ENCODE peak calls at places on chromosomes 12 and 14, in six cellular contexts. T is uterus; R is activated T-helper 1 cell treated with anti-CD3 and anti-CD28 coated beads, Interleukin-2, amount 50 U/mL, for 16 hours; C is stimulated activated CD8-positive, alpha-beta memory T cell treated with anti-CD3 and anti-CD28 coated beads, Interleukin-4, amount 100 ng/mL, for 4 hours; A is SHP77 treated with DMSO at 0.1 percent for 48 hours; O is sigmoid colon. J is an unnamed sample.
A peak's percentile ranks its signal among the peaks of the same experiment; 100 is the strongest.

GRCh38 chr12:48199784-48200198 is 3.3 kb downstream of the OR10AD1 start:
- DNase-seq in A (no peak), R (no peak), O (no peak), T (peak; percentile 30), C (no peak), J (no peak)

GRCh38 chr12:64522807-64523206 is 70.9 kb downstream of the TBK1 start:
- DNase-seq in A (no peak), T (no peak), O (no peak), R (no peak), C (no peak), J (no peak)

GRCh38 chr12:131327521-131328488 is 374.1 kb downstream of the ADGRD1 start:
- DNase-seq in A (no peak), R (no peak), T (no peak), C (no peak), O (no peak), J (no peak)

GRCh38 chr12:106138646-106139421 is at the start of gene NUAK1:
- DNase-seq in C (no peak), O (peak; percentile 75), A (no peak), R (no peak), T (peak; percentile 70), J (peak; percentile 91)

GRCh38 chr12:74401035-74401434 is 136.6 kb upstream of the ATXN7L3B start:
- DNase-seq in O (no peak), C (no peak), A (no peak), T (no peak), R (no peak), J (no peak)

GRCh38 chr12:71135077-71135811 is 22.6 kb downstream of the TSPAN8 start:
- DNase-seq in T (no peak), R (no peak), A (no peak), O (no peak), C (no peak), J (no peak)

GRCh38 chr12:121252712-121253345 is 42.9 kb downstream of the P2RX4 start:
- DNase-seq in A (no peak), R (no peak), O (no peak), C (no peak), T (no peak), J (no peak)

GRCh38 chr14:77682158-77682553 is 25.7 kb downstream of the ALKBH1 start:
- DNase-seq in A (no peak), O (no peak), C (no peak), T (no peak), R (no peak), J (no peak)

GRCh38 chr14:65533736-65534404 is 121.3 kb downstream of the FUT8 start:
- DNase-seq in A (no peak), O (no peak), C (no peak), T (no peak), R (no peak), J (no peak)

GRCh38 chr12:51087818-51088217 is 4.4 kb upstream of the CSRNP2 start:
- DNase-seq in C (no peak), A (no peak), T (no peak), O (no peak), R (no peak), J (no peak)

GRCh38 chr12:7146906-7147305 is 16.7 kb downstream of the CLSTN3 start:
- DNase-seq in C (no peak), T (no peak), A (no peak), O (peak; percentile 40), R (no peak), J (no peak)

GRCh38 chr14:95531473-95531872 is 3.4 kb upstream of the GLRX5 start:
- DNase-seq in R (no peak), C (no peak), O (no peak), T (no peak), A (no peak), J (no peak)

GRCh38 chr14:38616959-38617358 is 361.1 kb upstream of the CLEC14A start:
- DNase-seq in O (no peak), R (no peak), T (no peak), C (no peak), A (peak; percentile 13), J (no peak)

GRCh38 chr12:115998119-115998633 is 279.3 kb downstream of the MED13L start:
- DNase-seq in R (no peak), C (no peak), T (no peak), A (no peak), O (no peak), J (no peak)

GRCh38 chr14:92382677-92383076 is 59.7 kb downstream of the SLC24A4 start:
- DNase-seq in R (no peak), C (no peak), T (no peak), O (no peak), A (no peak), J (no peak)

GRCh38 chr14:99179506-99179905 is 92.5 kb downstream of the BCL11B start:
- DNase-seq in C (no peak), T (no peak), A (no peak), O (peak; percentile 29), R (no peak), J (no peak)

GRCh38 chr12:120422892-120423456 is 14.9 kb upstream of the COX6A1 start:
- DNase-seq in O (no peak), A (no peak), T (no peak), C (no peak), R (no peak), J (no peak)

GRCh38 chr14:72679106-72679505 is 214.8 kb downstream of the DPF3 start:
- DNase-seq in O (no peak), C (no peak), R (no peak), T (no peak), A (no peak), J (no peak)

GRCh38 chr14:59360923-59361794 is 104.0 kb downstream of the GPR135 start:
- DNase-seq in O (peak; percentile 84), C (no peak), T (peak; percentile 61), A (peak; percentile 60), R (no peak), J (peak; percentile 89)

GRCh38 chr14:23324993-23325392 is 3.7 kb downstream of the PABPN1 start:
- DNase-seq in O (no peak), R (no peak), T (no peak), A (no peak), C (no peak), J (no peak)

GRCh38 chr12:18345021-18345735 is 83.9 kb downstream of the PIK3C2G start:
- DNase-seq in A (no peak), R (no peak), T (no peak), C (no peak), O (no peak), J (no peak)

GRCh38 chr12:74980510-74980909 is 229.1 kb downstream of the KCNC2 start:
- DNase-seq in R (no peak), C (no peak), T (no peak), A (no peak), O (no peak), J (no peak)

GRCh38 chr14:69558774-69559173 is 15.9 kb downstream of the CCDC177 start:
- DNase-seq in T (no peak), A (no peak), O (no peak), R (no peak), C (no peak), J (no peak)

GRCh38 chr12:127063339-127064090 is 1203.5 kb upstream of the TMEM132C start:
- DNase-seq in C (no peak), O (no peak), R (no peak), A (peak; percentile 9), T (no peak), J (no peak)

GRCh38 chr12:131430158-131430772 is 280.6 kb upstream of the SFSWAP start:
- DNase-seq in R (no peak), T (no peak), O (peak; percentile 20), C (no peak), A (no peak), J (no peak)

GRCh38 chr14:105858676-105859025 is 332.3 kb downstream of the TMEM121 start:
- DNase-seq in C (no peak), T (peak; percentile 10), R (no peak), A (no peak), O (no peak), J (no peak)

GRCh38 chr12:84508325-84508861 is 404.2 kb downstream of the SLC6A15 start:
- DNase-seq in R (no peak), O (peak; percentile 71), A (peak; percentile 68), C (no peak), T (peak; percentile 37), J (no peak)

GRCh38 chr12:117412465-117413190 is 51.2 kb upstream of the NOS1 start:
- DNase-seq in C (no peak), R (no peak), O (no peak), A (no peak), T (no peak), J (peak; percentile 63)

GRCh38 chr12:38589310-38589632 is 272.7 kb downstream of the ALG10B start:
- DNase-seq in C (no peak), O (no peak), R (no peak), T (no peak), A (no peak), J (no peak)

GRCh38 chr14:99156026-99156425 is 116.0 kb downstream of the BCL11B start:
- DNase-seq in O (peak; percentile 28), T (no peak), C (no peak), R (no peak), A (no peak), J (no peak)

GRCh38 chr12:32135967-32136366 is 29.3 kb downstream of the BICD1 start:
- DNase-seq in O (no peak), R (no peak), T (no peak), A (no peak), C (no peak), J (no peak)

GRCh38 chr14:55832122-55832911 is 252.3 kb downstream of the KTN1 start:
- DNase-seq in O (no peak), A (no peak), T (no peak), R (no peak), C (no peak), J (no peak)

GRCh38 chr12:1630081-1630826 is 1.2 kb downstream of the WNT5B start:
- DNase-seq in R (no peak), O (peak; percentile 82), T (peak; percentile 31), C (no peak), A (no peak), J (peak; percentile 52)

GRCh38 chr14:31229009-31229408 is 21.4 kb upstream of the HECTD1 start:
- DNase-seq in O (no peak), C (no peak), A (no peak), R (no peak), T (no peak), J (no peak)

GRCh38 chr12:96338852-96339478 is 61.3 kb downstream of the CDK17 start:
- DNase-seq in R (no peak), C (no peak), A (no peak), O (no peak), T (no peak), J (no peak)

GRCh38 chr12:70763666-70764065 is 126.4 kb upstream of the PTPRB start:
- DNase-seq in A (no peak), R (no peak), O (no peak), T (no peak), C (no peak), J (no peak)

J was measured in right cardiac atrium.